ENCODE peak calls at places on chromosomes 7 and 10, in eight cellular contexts. Z is Caco-2, C is HTR-8/SVneo, Y is Peyer's patch, V is HuH-7, H is NCI-H2029, S is testis, M is NCI-H1048. B is an unnamed sample.
A peak's percentile ranks its signal among the peaks of the same experiment; 100 is the strongest.

GRCh38 chr7:71511361-71511807 is 379.4 kb downstream of the GALNT17 start:
- DNase-seq in Z (no peak), C (no peak), Y (no peak), V (no peak), H (peak; percentile 9), S (no peak), M (no peak), B (no peak)

GRCh38 chr10:34758447-34758996 is 56.6 kb downstream of the PARD3 start:
- DNase-seq in Z (no peak), C (peak; percentile 93), Y (no peak), V (no peak), H (no peak), S (no peak), M (no peak), B (no peak)

GRCh38 chr7:40879941-40880558 is 745.2 kb downstream of the SUGCT start:
- DNase-seq in Z (no peak), C (no peak), Y (no peak), V (no peak), H (no peak), S (no peak), M (no peak), B (no peak)

GRCh38 chr7:88243345-88243909 is 23.6 kb upstream of the SRI start:
- DNase-seq in Z (no peak), C (no peak), Y (no peak), V (peak; percentile 19), H (peak; percentile 37), S (peak; percentile 68), M (no peak), B (peak; percentile 38)

GRCh38 chr7:28192786-28193581 is 12.4 kb upstream of the JAZF1 start:
- DNase-seq in Z (no peak), C (no peak), Y (no peak), V (no peak), H (no peak), S (no peak), M (no peak), B (no peak)

GRCh38 chr7:105429746-105430612 is 41.3 kb upstream of the SRPK2 start:
- DNase-seq in Z (peak; percentile 48), C (peak; percentile 41), Y (no peak), V (no peak), H (peak; percentile 51), S (peak; percentile 78), M (no peak), B (no peak)

GRCh38 chr7:50791921-50792341 is 9.2 kb upstream of the GRB10 start:
- DNase-seq in Z (no peak), C (no peak), Y (no peak), V (no peak), H (no peak), S (no peak), M (no peak), B (peak; percentile 25)

GRCh38 chr10:132467464-132468149 is 70.0 kb upstream of the INPP5A start:
- DNase-seq in Z (no peak), C (no peak), Y (peak; percentile 82), V (no peak), H (no peak), S (peak; percentile 73), M (no peak), B (no peak)

GRCh38 chr7:83060218-83060617 is 102.5 kb downstream of the PCLO start:
- DNase-seq in Z (no peak), C (no peak), Y (peak; percentile 15), V (no peak), H (peak; percentile 93), S (peak; percentile 14), M (no peak), B (no peak)

GRCh38 chr10:102367441-102367840 is 28.1 kb upstream of the NFKB2 start:
- DNase-seq in Z (no peak), C (no peak), Y (no peak), V (no peak), H (no peak), S (no peak), M (no peak), B (no peak)

GRCh38 chr7:50367570-50367969 is 63.1 kb downstream of the IKZF1 start:
- DNase-seq in Z (no peak), C (no peak), Y (no peak), V (no peak), H (no peak), S (no peak), M (no peak), B (no peak)

GRCh38 chr10:47022311-47023131 is 111.3 kb downstream of the PTPN20 start:
- DNase-seq in Z (no peak), C (no peak), Y (peak; percentile 43), V (no peak), H (no peak), S (no peak), M (no peak), B (no peak)

GRCh38 chr10:68812420-68812819 is 14.9 kb upstream of the STOX1 start:
- DNase-seq in Z (no peak), C (no peak), Y (no peak), V (no peak), H (no peak), S (no peak), M (no peak), B (no peak)

GRCh38 chr7:75980126-75980864 is 14.1 kb downstream of the TMEM120A start:
- DNase-seq in Z (no peak), C (no peak), Y (peak; percentile 97), V (no peak), H (no peak), S (no peak), M (no peak), B (no peak)

GRCh38 chr10:128286413-128287097 is 160.3 kb upstream of the MKI67 start:
- DNase-seq in Z (no peak), C (no peak), Y (no peak), V (no peak), H (no peak), S (no peak), M (no peak), B (no peak)

GRCh38 chr10:16643502-16643901 is 121.8 kb upstream of the C1QL3 start:
- DNase-seq in Z (no peak), C (no peak), Y (no peak), V (no peak), H (no peak), S (no peak), M (no peak), B (no peak)

GRCh38 chr10:132788180-132788830 is 2.4 kb upstream of the NKX6-2 start:
- DNase-seq in Z (no peak), C (peak; percentile 23), Y (no peak), V (no peak), H (no peak), S (peak; percentile 29), M (no peak), B (no peak)

GRCh38 chr7:27661776-27662489 is 750 bp downstream of the HIBADH start:
- DNase-seq in Z (peak; percentile 56), C (no peak), Y (no peak), V (peak; percentile 26), H (no peak), S (peak; percentile 45), M (no peak), B (no peak)

GRCh38 chr10:2929457-2929856 is 137.9 kb upstream of the PFKP start:
- DNase-seq in Z (no peak), C (no peak), Y (no peak), V (no peak), H (no peak), S (no peak), M (no peak), B (no peak)